ENCODE peak calls at places on chromosomes 16 and 17, in six cellular contexts. K is SK-MEL-5; U is HEK293T; H is effector CD8-positive, alpha-beta T cell; C is H7; N is HFFc6. W is an unnamed sample.

GRCh38 chr16:58515871-58516767 is 802 bp downstream of the SETD6 start:
- DNase-seq in C (peak; percentile 94), N (no peak), H (peak; percentile 29), U (peak; percentile 36), K (no peak), W (peak; percentile 64)

GRCh38 chr16:1953734-1954133 is 755 bp downstream of the RPL3L start:
- DNase-seq in H (no peak), N (no peak), U (no peak), C (no peak), K (no peak), W (no peak)

GRCh38 chr17:28306954-28307401 is 12.0 kb upstream of the TMEM97 start:
- DNase-seq in N (no peak), K (no peak), U (no peak), H (no peak), C (peak; percentile 51), W (no peak)

GRCh38 chr17:67800495-67800928 is 24.8 kb upstream of the BPTF start:
- DNase-seq in H (no peak), N (peak; percentile 72), K (peak; percentile 97), U (peak; percentile 82), C (peak; percentile 82), W (no peak)

GRCh38 chr17:57542518-57542917 is 202.6 kb downstream of the CCDC182 start:
- DNase-seq in C (no peak), H (no peak), U (no peak), N (no peak), K (no peak), W (no peak)

GRCh38 chr17:59651346-59651745 is 31.7 kb downstream of the CLTC start:
- DNase-seq in H (no peak), C (no peak), N (peak; percentile 27), K (no peak), U (no peak), W (no peak)

GRCh38 chr16:64626771-64627170 is 495.1 kb downstream of the CDH11 start:
- DNase-seq in U (no peak), H (no peak), C (no peak), N (no peak), K (no peak), W (no peak)

GRCh38 chr17:56593073-56593740 is at the start of gene NOG:
- DNase-seq in C (peak; percentile 90), U (peak; percentile 45), K (no peak), H (peak; percentile 49), N (peak; percentile 65), W (peak; percentile 77)

GRCh38 chr17:50916026-50916707 is 50.0 kb upstream of the TOB1 start:
- DNase-seq in C (no peak), H (no peak), U (no peak), K (no peak), N (no peak), W (no peak)

GRCh38 chr17:66446419-66446818 is 144.0 kb downstream of the PRKCA start:
- DNase-seq in H (no peak), N (no peak), C (no peak), K (no peak), U (no peak), W (no peak)

GRCh38 chr17:386145-386876 is 33.7 kb upstream of the RPH3AL start:
- DNase-seq in K (peak; percentile 37), N (no peak), C (peak; percentile 99), H (peak; percentile 54), U (peak; percentile 83), W (peak; percentile 51)

GRCh38 chr17:19716108-19717030 is at the start of gene SLC47A2:
- DNase-seq in H (no peak), C (peak; percentile 66), U (no peak), N (no peak), K (no peak), W (no peak)

GRCh38 chr17:82704886-82705285 is 6.4 kb upstream of the RAB40B start:
- DNase-seq in C (no peak), K (no peak), U (no peak), H (no peak), N (no peak), W (no peak)

GRCh38 chr17:3667366-3668278 is 756 bp downstream of the TAX1BP3 start:
- DNase-seq in K (peak; percentile 70), N (peak; percentile 91), U (peak; percentile 67), C (peak; percentile 94), H (no peak), W (no peak)

GRCh38 chr17:38598536-38598935 is 7.2 kb downstream of the SRCIN1 start:
- DNase-seq in N (peak; percentile 55), C (peak; percentile 94), U (peak; percentile 75), H (no peak), K (peak; percentile 89), W (no peak)

GRCh38 chr16:58377932-58378331 is 14.3 kb upstream of the GINS3 start:
- DNase-seq in U (no peak), N (peak; percentile 24), C (no peak), H (no peak), K (no peak), W (no peak)

GRCh38 chr17:4806420-4806769 is 557 bp upstream of the PLD2 start:
- DNase-seq in C (no peak), N (no peak), H (no peak), K (peak; percentile 41), U (no peak), W (no peak)

GRCh38 chr16:46873201-46873600 is 11.0 kb upstream of the GPT2 start:
- DNase-seq in H (no peak), N (no peak), K (no peak), C (no peak), U (no peak), W (no peak)

GRCh38 chr17:2716649-2717048 is 5.1 kb upstream of the CLUH start:
- DNase-seq in K (no peak), U (no peak), N (no peak), H (no peak), C (peak; percentile 43), W (no peak)

GRCh38 chr17:40949406-40949805 is 12.0 kb upstream of the KRT23 start:
- DNase-seq in K (no peak), U (no peak), H (no peak), C (no peak), N (no peak), W (no peak)

GRCh38 chr16:6008656-6009055 is 911.1 kb upstream of the EEF2KMT start:
- DNase-seq in U (no peak), N (no peak), H (no peak), K (no peak), C (no peak), W (no peak)

GRCh38 chr17:82300707-82301270 is 16.6 kb downstream of the CD7 start:
- DNase-seq in K (peak; percentile 60), H (peak; percentile 47), U (peak; percentile 73), C (peak; percentile 95), N (peak; percentile 58), W (peak; percentile 54)

GRCh38 chr17:27855454-27855853 is 37.7 kb downstream of the LYRM9 start:
- DNase-seq in K (no peak), N (no peak), H (no peak), C (no peak), U (no peak), W (no peak)

GRCh38 chr17:17847726-17848125 is 10.9 kb upstream of the SREBF1 start:
- DNase-seq in C (peak; percentile 54), H (no peak), K (no peak), N (no peak), U (no peak), W (no peak)

GRCh38 chr16:5793556-5793955 is 696.0 kb upstream of the EEF2KMT start:
- DNase-seq in K (no peak), N (no peak), C (no peak), U (no peak), H (no peak), W (no peak)

GRCh38 chr17:47731396-47731795 is 1.6 kb upstream of the TBX21 start:
- DNase-seq in N (no peak), K (no peak), C (no peak), U (no peak), H (no peak), W (no peak)

GRCh38 chr16:1932050-1933028 is 10.7 kb downstream of the MSRB1 start:
- DNase-seq in C (peak; percentile 90), H (no peak), K (peak; percentile 28), U (no peak), N (peak; percentile 9), W (no peak)

GRCh38 chr16:29898786-29899515 is 399 bp downstream of the SEZ6L2 start:
- DNase-seq in K (no peak), U (peak; percentile 77), C (peak; percentile 96), H (no peak), N (no peak), W (no peak)

GRCh38 chr16:71845639-71846431 is at the start of gene ATXN1L:
- DNase-seq in H (peak; percentile 92), K (peak; percentile 86), U (peak; percentile 98), N (peak; percentile 84), C (peak; percentile 99), W (peak; percentile 89)

GRCh38 chr16:46884513-46885293 is 541 bp downstream of the GPT2 start:
- DNase-seq in C (peak; percentile 70), K (no peak), H (no peak), U (peak; percentile 38), N (no peak), W (no peak)

GRCh38 chr17:35645923-35646322 is 58.8 kb downstream of the AP2B1 start:
- DNase-seq in N (peak; percentile 3), K (no peak), H (no peak), U (no peak), C (no peak), W (no peak)

GRCh38 chr16:50553731-50554360 is 5.7 kb downstream of the NKD1 start:
- DNase-seq in H (no peak), N (no peak), K (no peak), U (no peak), C (no peak), W (no peak)

GRCh38 chr16:17176199-17176598 is 294.6 kb downstream of the XYLT1 start:
- DNase-seq in H (no peak), N (no peak), K (no peak), U (no peak), C (no peak), W (no peak)

GRCh38 chr17:75490173-75490743 is 25.1 kb downstream of the CASKIN2 start:
- DNase-seq in C (no peak), K (no peak), U (no peak), H (no peak), N (no peak), W (no peak)

GRCh38 chr16:89334988-89335802 is 117.7 kb downstream of the ZNF778 start:
- DNase-seq in N (no peak), C (no peak), H (no peak), K (no peak), U (no peak), W (no peak)

GRCh38 chr17:45904886-45905285 is 10.5 kb downstream of the MAPT start:
- DNase-seq in H (no peak), C (no peak), N (no peak), K (no peak), U (no peak), W (no peak)

W was measured in stimulated activated naive CD4-positive, alpha-beta T cell.